ENCODE peak calls at places on chromosomes 7 and 10, in four cellular contexts. T, X, S and W are unnamed samples. For H3K36me3, the result is how much of the 10 kb centered on the place peaks cover.

GRCh38 chr7:45126201-45126600 is 14.7 kb upstream of the TBRG4 start:
- DNase-seq in T (no peak), X (no peak), S (no peak), W (no peak)

GRCh38 chr10:75408911-75409885 is 7.6 kb upstream of the ZNF503 start:
- DNase-seq in X (peak), S (peak), T (peak), W (peak)

GRCh38 chr10:17905491-17905890 is 46.2 kb upstream of the SLC39A12 start:
- DNase-seq in X (no peak), T (no peak), S (no peak), W (no peak)

GRCh38 chr7:106425017-106425719 is 140.4 kb upstream of the NAMPT start:
- DNase-seq in X (peak), T (peak), S (peak), W (peak)

GRCh38 chr7:99232082-99232770 is 24.3 kb upstream of the KPNA7 start:
- DNase-seq in S (no peak), T (no peak), X (no peak), W (no peak)

GRCh38 chr7:122887198-122887597 is 938 bp upstream of the CADPS2 start:
- DNase-seq in S (no peak), T (peak), X (peak), W (peak)

GRCh38 chr7:1611708-1612241 is 41.9 kb upstream of the PSMG3 start:
- DNase-seq in S (no peak), X (no peak), T (no peak), W (no peak)

GRCh38 chr7:150370612-150371071 is 2.0 kb downstream of the REPIN1 start:
- DNase-seq in X (no peak), S (no peak), T (no peak), W (no peak)

GRCh38 chr10:47306429-47307210 is 6.6 kb downstream of the GDF10 start:
- DNase-seq in S (no peak), X (no peak), T (no peak), W (no peak)

GRCh38 chr10:114492351-114493037 is 88.2 kb upstream of the AFAP1L2 start:
- DNase-seq in T (no peak), S (no peak), X (no peak), W (no peak)

GRCh38 chr10:75547391-75548298 is 116.2 kb downstream of the LRMDA start:
- DNase-seq in T (no peak), X (no peak), S (no peak), W (no peak)

GRCh38 chr10:811781-812180 is 119.7 kb downstream of the LARP4B start:
- DNase-seq in S (no peak), T (no peak), X (no peak), W (no peak)
- H3K36me3 ChIP-seq in S (under half), T (under half), X (half or more), W (under half)

GRCh38 chr10:12717981-12718707 is 283.4 kb downstream of the CCDC3 start:
- DNase-seq in T (no peak), S (no peak), X (no peak), W (no peak)

GRCh38 chr10:12723240-12723639 is 278.3 kb downstream of the CCDC3 start:
- DNase-seq in S (no peak), X (no peak), T (no peak), W (no peak)

GRCh38 chr10:12719365-12719764 is 282.1 kb downstream of the CCDC3 start:
- DNase-seq in X (no peak), S (no peak), T (peak), W (peak)

GRCh38 chr10:12720217-12720981 is 281.1 kb downstream of the CCDC3 start:
- DNase-seq in S (no peak), X (peak), T (peak), W (peak)

DNA sequence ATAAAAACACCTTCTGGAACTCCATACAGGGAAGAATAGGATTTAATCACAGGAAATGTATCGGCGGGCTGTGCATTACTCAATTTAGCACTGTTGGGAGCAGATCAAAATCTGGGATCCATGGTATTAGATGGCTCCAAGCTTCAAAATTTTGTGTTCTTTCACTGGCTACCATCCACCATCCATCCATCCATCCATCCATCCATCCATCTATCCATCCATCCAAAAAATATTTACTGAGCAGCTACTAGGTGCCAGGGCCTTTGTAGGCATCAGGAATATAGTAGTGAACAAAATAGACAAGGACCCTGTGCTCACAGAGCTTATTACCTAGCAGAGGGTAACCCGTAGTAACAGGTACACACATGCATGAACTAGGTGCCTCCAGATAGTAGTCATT is 280.2 kb downstream of the CCDC3 start:
- DNase-seq in X (no peak), S (no peak), T (no peak), W (no peak)
- H3K4me3 ChIP-seq in X (no peak), S (no peak), T (no peak), W (no peak)

GRCh38 chr7:11935905-11936304 is 103.9 kb upstream of the THSD7A start:
- DNase-seq in T (no peak), S (no peak), X (no peak), W (no peak)
- H3K36me3 ChIP-seq in T (under half), S (under half), X (under half), W (under half)

GRCh38 chr7:22855049-22855392 is 32.4 kb upstream of the TOMM7 start:
- DNase-seq in T (no peak), X (no peak), S (no peak), W (no peak)

GRCh38 chr7:22858274-22858639 is 35.6 kb upstream of the TOMM7 start:
- DNase-seq in X (no peak), T (no peak), S (no peak), W (no peak)

GRCh38 chr7:22858640-22859561 is 36.3 kb upstream of the TOMM7 start:
- DNase-seq in T (no peak), X (no peak), S (no peak), W (no peak)

GRCh38 chr7:22854158-22855048 is 31.8 kb upstream of the TOMM7 start:
- DNase-seq in T (peak), X (peak), S (peak), W (peak)

DNA sequence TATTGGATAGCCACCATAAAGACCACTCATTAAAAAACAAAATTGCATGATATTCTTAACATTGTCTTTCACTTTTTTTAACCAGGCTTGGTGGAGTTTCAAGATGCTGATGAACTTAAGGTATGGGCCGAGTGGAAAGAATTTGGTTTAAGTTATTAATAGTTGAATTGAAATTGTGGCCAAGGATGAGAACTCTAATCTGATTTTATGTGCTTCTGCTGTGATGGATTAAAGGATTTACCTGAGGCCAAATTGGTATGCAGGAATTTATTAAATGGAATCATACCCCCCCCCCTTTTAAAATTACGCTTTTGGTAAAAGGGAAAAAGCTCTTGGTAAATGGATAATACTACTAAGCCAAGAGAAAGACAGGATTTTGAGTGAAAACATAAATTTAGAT is 33.8 kb upstream of the TOMM7 start:
- DNase-seq in S (no peak), X (no peak), T (no peak), W (no peak)
- H3K4me3 ChIP-seq in S (peak), X (no peak), T (no peak), W (no peak)

DNA sequence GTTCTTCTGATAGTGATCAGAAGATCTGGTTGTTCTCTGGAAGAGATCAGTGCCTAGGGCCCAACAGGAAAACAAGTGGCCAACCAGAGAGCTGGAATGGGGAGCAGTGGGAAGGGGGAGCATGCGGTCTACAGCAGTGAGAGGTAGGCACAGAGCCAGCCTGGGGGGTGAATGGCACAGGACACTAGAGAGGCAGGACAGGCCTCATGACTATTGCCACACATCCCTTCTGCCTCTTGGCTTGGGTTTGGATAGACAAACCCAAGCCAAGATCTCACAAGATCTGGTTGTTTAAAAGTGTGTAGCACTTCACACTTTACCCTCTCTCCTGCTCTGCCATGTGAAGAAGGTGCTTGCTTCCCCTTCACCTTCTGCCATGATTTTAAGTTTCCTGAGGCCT is 224.4 kb downstream of the ARHGAP12 start:
- DNase-seq in T (no peak), X (no peak), S (no peak), W (no peak)
- H3K36me3 ChIP-seq in T (under half), X (under half), S (under half), W (under half)

DNA sequence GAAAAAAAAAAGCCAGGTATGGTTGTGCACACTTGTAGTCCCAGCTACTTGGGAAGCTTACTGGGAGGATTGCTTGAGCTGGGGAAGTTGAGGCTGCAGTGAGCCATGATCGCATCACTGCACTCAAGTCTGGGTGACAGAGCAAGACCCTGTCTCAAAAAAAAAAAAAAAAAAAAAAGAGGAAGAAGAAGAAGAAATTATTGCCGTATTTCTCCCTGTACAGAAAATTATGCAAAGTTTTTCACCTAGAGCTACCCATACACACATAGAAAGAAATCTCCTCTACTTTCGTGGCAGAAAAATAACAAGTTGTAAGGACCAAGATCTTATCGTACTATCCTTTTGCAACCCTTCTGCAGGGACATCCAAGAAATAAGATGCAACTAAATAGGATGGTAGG is 25.5 kb downstream of the AKR1B1 start:
- DNase-seq in S (no peak), T (no peak), X (no peak), W (no peak)
- H3K4me3 ChIP-seq in S (no peak), T (no peak), X (no peak), W (no peak)

GRCh38 chr10:3207351-3207750 is 34.8 kb upstream of the PITRM1 start:
- DNase-seq in X (no peak), S (no peak), T (no peak), W (no peak)
- H3K36me3 ChIP-seq in X (under half), S (under half), T (under half), W (under half)

DNA sequence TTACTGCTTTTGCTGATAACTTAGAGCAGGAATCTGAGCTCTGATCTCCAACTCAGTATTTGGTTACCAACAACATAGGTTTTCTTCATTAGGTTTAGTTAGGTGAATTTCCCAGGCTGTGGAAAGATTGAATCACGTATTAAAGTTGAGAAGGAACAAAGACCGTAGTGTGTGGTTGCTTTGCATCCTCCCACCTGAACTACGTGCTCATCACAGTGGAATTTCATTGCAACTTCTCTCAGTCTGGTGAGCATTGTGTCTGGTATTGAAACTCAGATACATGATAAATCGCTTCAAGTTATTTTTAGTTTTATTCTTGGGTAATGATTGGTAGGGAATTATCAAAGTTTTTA is 139.4 kb upstream of the AKR1E2 start:
- DNase-seq in X (no peak), S (no peak), T (no peak), W (no peak)
- H3K4me3 ChIP-seq in X (no peak), S (no peak), T (no peak), W (no peak)